ENCODE peak calls at places on chromosomes 3 and 15, in six cellular contexts. K, H, C, R, U and N are unnamed samples.

GRCh38 chr3:189714991-189715961 is 84.1 kb downstream of the TP63 start:
- DNase-seq in K (no peak), H (no peak), C (no peak), R (no peak), U (no peak), N (no peak)

GRCh38 chr3:114112696-114113095 is 56.2 kb downstream of the QTRT2 start:
- DNase-seq in K (no peak), H (no peak), C (no peak), R (no peak), U (no peak), N (no peak)

GRCh38 chr3:15796771-15797599 is 794 bp downstream of the ANKRD28 start:
- DNase-seq in K (no peak), H (no peak), C (no peak), R (no peak), U (peak; percentile 34), N (no peak)

GRCh38 chr3:171354049-171354705 is 106.0 kb downstream of the TNIK start:
- DNase-seq in K (no peak), H (no peak), C (no peak), R (no peak), U (no peak), N (no peak)

GRCh38 chr15:38213392-38213791 is 39.2 kb upstream of the SPRED1 start:
- DNase-seq in K (no peak), H (no peak), C (no peak), R (no peak), U (no peak), N (no peak)

GRCh38 chr3:197352382-197352781 is 54.0 kb upstream of the DLG1 start:
- DNase-seq in K (no peak), H (no peak), C (no peak), R (peak; percentile 63), U (no peak), N (no peak)

GRCh38 chr3:25584011-25584789 is 80.5 kb downstream of the TOP2B start:
- DNase-seq in K (no peak), H (no peak), C (no peak), R (no peak), U (no peak), N (no peak)

GRCh38 chr3:82087958-82088357 is 326.5 kb upstream of the GBE1 start:
- DNase-seq in K (no peak), H (no peak), C (no peak), R (peak; percentile 14), U (no peak), N (no peak)

GRCh38 chr15:57227899-57228298 is 148.4 kb upstream of the CGNL1 start:
- DNase-seq in K (no peak), H (no peak), C (no peak), R (no peak), U (no peak), N (no peak)

GRCh38 chr15:48358681-48359152 is 27.5 kb downstream of the DUT start:
- DNase-seq in K (no peak), H (no peak), C (no peak), R (no peak), U (no peak), N (no peak)

GRCh38 chr3:61725851-61726333 is 164.5 kb downstream of the PTPRG start:
- DNase-seq in K (no peak), H (no peak), C (no peak), R (no peak), U (peak; percentile 33), N (no peak)

GRCh38 chr3:53023072-53023823 is 22.6 kb downstream of the SFMBT1 start:
- DNase-seq in K (no peak), H (no peak), C (no peak), R (peak; percentile 12), U (no peak), N (no peak)

GRCh38 chr15:44092221-44092620 is 102.8 kb downstream of the FRMD5 start:
- DNase-seq in K (no peak), H (no peak), C (no peak), R (no peak), U (no peak), N (no peak)

GRCh38 chr15:49877117-49877860 is 241.7 kb downstream of the ATP8B4 start:
- DNase-seq in K (no peak), H (no peak), C (no peak), R (no peak), U (no peak), N (no peak)

GRCh38 chr3:37940242-37940908 is 50.2 kb upstream of the VILL start:
- DNase-seq in K (no peak), H (no peak), C (no peak), R (no peak), U (no peak), N (no peak)

GRCh38 chr3:171251842-171252241 is 208.4 kb downstream of the TNIK start:
- DNase-seq in K (no peak), H (peak; percentile 13), C (no peak), R (no peak), U (no peak), N (no peak)

GRCh38 chr3:127027061-127027735 is 44.3 kb downstream of the PLXNA1 start:
- DNase-seq in K (no peak), H (no peak), C (peak; percentile 75), R (no peak), U (no peak), N (no peak)

GRCh38 chr15:61682891-61683500 is 377.3 kb downstream of the VPS13C start:
- DNase-seq in K (no peak), H (no peak), C (no peak), R (no peak), U (no peak), N (no peak)

GRCh38 chr15:92071030-92071644 is 217.6 kb downstream of the SLCO3A1 start:
- DNase-seq in K (no peak), H (no peak), C (peak; percentile 77), R (no peak), U (no peak), N (no peak)

GRCh38 chr3:160140756-160141155 is 84.5 kb upstream of the C3orf80 start:
- DNase-seq in K (no peak), H (no peak), C (no peak), R (no peak), U (no peak), N (no peak)

GRCh38 chr15:93980149-93980911 is 251.0 kb upstream of the MCTP2 start:
- DNase-seq in K (no peak), H (no peak), C (no peak), R (no peak), U (no peak), N (no peak)

GRCh38 chr3:50267280-50267913 is 1.6 kb upstream of the SEMA3B start:
- DNase-seq in K (no peak), H (no peak), C (peak; percentile 87), R (no peak), U (no peak), N (no peak)

GRCh38 chr3:165624761-165625160 is 212.5 kb downstream of the BCHE start:
- DNase-seq in K (no peak), H (no peak), C (no peak), R (no peak), U (no peak), N (no peak)

GRCh38 chr3:194205675-194206133 is 69.8 kb downstream of the HES1 start:
- DNase-seq in K (no peak), H (no peak), C (no peak), R (peak; percentile 71), U (no peak), N (no peak)

GRCh38 chr3:16583551-16583950 is 21.7 kb downstream of the DAZL start:
- DNase-seq in K (no peak), H (no peak), C (no peak), R (no peak), U (no peak), N (no peak)

GRCh38 chr3:46162975-46163550 is 45.0 kb downstream of the CCR1 start:
- DNase-seq in K (no peak), H (no peak), C (peak; percentile 46), R (no peak), U (no peak), N (no peak)

GRCh38 chr3:197309528-197310361 is 11.3 kb upstream of the DLG1 start:
- DNase-seq in K (no peak), H (no peak), C (no peak), R (no peak), U (no peak), N (no peak)

GRCh38 chr15:47397587-47397986 is 319.7 kb upstream of the SEMA6D start:
- DNase-seq in K (no peak), H (no peak), C (no peak), R (no peak), U (no peak), N (no peak)

GRCh38 chr3:37025562-37026335 is 32.4 kb downstream of the MLH1 start:
- DNase-seq in K (no peak), H (no peak), C (no peak), R (no peak), U (no peak), N (no peak)

GRCh38 chr3:109430911-109431563 is 93.7 kb upstream of the DPPA4 start:
- DNase-seq in K (no peak), H (no peak), C (no peak), R (no peak), U (no peak), N (no peak)

GRCh38 chr3:40387001-40387894 is at the start of gene ENTPD3:
- DNase-seq in K (peak; percentile 75), H (peak; percentile 9), C (peak; percentile 88), R (peak; percentile 8), U (no peak), N (peak; percentile 9)
- H3K4me3 ChIP-seq in K (peak within 1 kb of the TSS; percentile 18), H (peak within 1 kb of the TSS; percentile 26), C (peak within 1 kb of the TSS; percentile 38), R (peak within 1 kb of the TSS; percentile 53), U (peak within 1 kb of the TSS; percentile 20), N (peak within 1 kb of the TSS; percentile 39)

GRCh38 chr15:96947830-96948229 is 617.3 kb downstream of the NR2F2 start:
- DNase-seq in K (no peak), H (no peak), C (no peak), R (no peak), U (no peak), N (no peak)
- H3K4me3 ChIP-seq in K (no peak overlapping the region), H (no peak overlapping the region), C (no peak overlapping the region), R (no peak overlapping the region), U (no peak overlapping the region), N (no peak overlapping the region)

DNA sequence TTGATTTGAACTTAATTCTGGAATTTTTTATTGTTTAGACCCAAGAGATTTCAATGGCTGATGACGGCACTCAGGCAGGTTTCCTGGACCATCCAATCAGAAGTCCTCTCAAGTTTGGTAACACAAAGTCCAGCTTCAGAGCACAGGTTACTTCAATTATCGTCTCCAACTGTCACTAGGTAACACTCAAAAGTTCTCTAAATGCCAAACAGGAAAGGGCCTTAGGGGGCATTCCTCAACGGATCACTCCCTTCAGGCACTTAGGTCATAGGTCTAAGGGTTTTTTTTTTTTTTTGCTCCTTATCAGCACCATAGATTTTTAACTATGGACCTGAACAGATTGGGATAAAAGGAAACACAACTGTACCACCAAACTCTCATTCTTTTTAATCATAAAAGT is 85.8 kb downstream of the MEIS2 start:
- DNase-seq in K (no peak), H (no peak), C (no peak), R (no peak), U (no peak), N (no peak)
- H3K4me3 ChIP-seq in K (no peak overlapping the region), H (no peak overlapping the region), C (no peak overlapping the region), R (no peak overlapping the region), U (no peak overlapping the region), N (no peak overlapping the region)

DNA sequence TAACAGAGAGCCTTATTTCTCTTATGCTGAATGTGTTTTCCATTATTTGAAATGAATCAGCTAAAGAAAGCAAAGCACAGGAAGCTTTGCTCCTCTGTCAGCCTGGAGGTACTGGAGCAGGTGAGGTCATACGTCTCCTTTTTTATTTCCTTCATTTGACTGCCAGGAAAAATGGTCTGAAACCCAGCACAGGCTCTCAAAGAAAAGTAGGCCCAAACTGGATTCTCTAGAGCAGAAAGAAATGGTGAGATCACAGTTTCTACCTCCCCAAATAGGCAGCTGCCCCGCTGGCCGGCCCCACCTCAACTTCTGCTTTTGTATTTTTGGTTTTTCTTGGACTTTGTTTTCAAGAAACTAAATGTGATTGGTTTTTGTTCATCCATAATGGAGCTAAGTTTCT is 95.1 kb downstream of the RPL39L start:
- DNase-seq in K (no peak), H (no peak), C (peak; percentile 80), R (no peak), U (no peak), N (no peak)
- H3K4me3 ChIP-seq in K (no peak overlapping the region), H (no peak overlapping the region), C (no peak overlapping the region), R (no peak overlapping the region), U (no peak overlapping the region), N (no peak overlapping the region)